ENCODE peak calls at places on chromosome 4, in eight cellular contexts. K is tibial artery; N is hepatocyte; L is IMR-90; Z is left ventricle myocardium inferior; U is esophagus muscularis mucosa; D is colonic mucosa; T is CD8-positive, alpha-beta T cell. I is an unnamed sample.

GRCh38 chr4:177448850-177449249 is 6.6 kb upstream of the AGA start:
- DNase-seq in K (no peak), N (no peak), L (peak; percentile 77), Z (no peak), U (no peak), D (no peak), T (no peak), I (no peak)

GRCh38 chr4:156173937-156174336 is 220.3 kb upstream of the CTSO start:
- DNase-seq in K (no peak), N (no peak), L (no peak), Z (no peak), U (no peak), D (no peak), T (no peak), I (no peak)

GRCh38 chr4:153326513-153326912 is 18.0 kb upstream of the MND1 start:
- DNase-seq in K (no peak), N (no peak), L (peak; percentile 17), Z (no peak), U (no peak), D (peak; percentile 44), T (no peak), I (no peak)

GRCh38 chr4:113260671-113261070 is 211.2 kb downstream of the ANK2 start:
- DNase-seq in K (no peak), N (no peak), L (no peak), Z (no peak), U (no peak), D (no peak), T (no peak), I (no peak)

GRCh38 chr4:138897818-138898226 is 117.8 kb upstream of the NOCT start:
- DNase-seq in K (no peak), N (peak; percentile 45), L (peak; percentile 94), Z (no peak), U (no peak), D (no peak), T (no peak), I (no peak)

GRCh38 chr4:138815811-138816210 is 199.8 kb upstream of the NOCT start:
- DNase-seq in K (no peak), N (no peak), L (no peak), Z (no peak), U (no peak), D (no peak), T (no peak), I (no peak)

GRCh38 chr4:95761441-95761840 is 78.5 kb upstream of the PDHA2 start:
- DNase-seq in K (no peak), N (peak; percentile 4), L (peak; percentile 38), Z (no peak), U (no peak), D (no peak), T (no peak), I (no peak)

GRCh38 chr4:91596683-91597082 is 707.1 kb upstream of the GRID2 start:
- DNase-seq in K (no peak), N (no peak), L (no peak), Z (no peak), U (no peak), D (no peak), T (no peak), I (no peak)

GRCh38 chr4:152352645-152353116 is 183.2 kb downstream of the FBXW7 start:
- DNase-seq in K (peak; percentile 72), N (peak; percentile 82), L (peak; percentile 97), Z (peak; percentile 20), U (no peak), D (peak; percentile 28), T (peak; percentile 60), I (no peak)

GRCh38 chr4:137543650-137544049 is 11.4 kb upstream of the PCDH18 start:
- DNase-seq in K (no peak), N (no peak), L (no peak), Z (no peak), U (no peak), D (no peak), T (no peak), I (no peak)

GRCh38 chr4:75555294-75556164 is at the start of gene ODAPH:
- DNase-seq in K (no peak), N (peak; percentile 38), L (peak; percentile 58), Z (no peak), U (no peak), D (no peak), T (no peak), I (no peak)

GRCh38 chr4:110704748-110705439 is 82.0 kb upstream of the PITX2 start:
- DNase-seq in K (no peak), N (no peak), L (no peak), Z (no peak), U (no peak), D (no peak), T (no peak), I (no peak)

GRCh38 chr4:82692101-82692780 is 106.4 kb downstream of the SCD5 start:
- DNase-seq in K (no peak), N (no peak), L (no peak), Z (no peak), U (peak; percentile 75), D (no peak), T (no peak), I (no peak)

GRCh38 chr4:155854597-155855226 is 11.4 kb downstream of the ASIC5 start:
- DNase-seq in K (no peak), N (peak; percentile 32), L (peak; percentile 86), Z (no peak), U (no peak), D (no peak), T (no peak), I (no peak)

GRCh38 chr4:122827258-122827887 is 742 bp downstream of the FGF2 start:
- DNase-seq in K (peak; percentile 75), N (peak; percentile 30), L (peak; percentile 25), Z (peak; percentile 42), U (no peak), D (peak; percentile 21), T (peak; percentile 50), I (peak; percentile 59)

GRCh38 chr4:33911951-33912350 is 2332.4 kb downstream of the ARAP2 start:
- DNase-seq in K (no peak), N (no peak), L (no peak), Z (no peak), U (no peak), D (no peak), T (no peak), I (no peak)

GRCh38 chr4:97404876-97405523 is 738.3 kb downstream of the STPG2 start:
- DNase-seq in K (no peak), N (peak; percentile 21), L (no peak), Z (no peak), U (no peak), D (no peak), T (no peak), I (no peak)

GRCh38 chr4:68951806-68952585 is 392 bp upstream of the UGT2A3 start:
- DNase-seq in K (no peak), N (no peak), L (no peak), Z (no peak), U (no peak), D (no peak), T (no peak), I (no peak)

GRCh38 chr4:149914521-149915115 is 99.0 kb upstream of the IQCM start:
- DNase-seq in K (no peak), N (peak; percentile 78), L (peak; percentile 68), Z (no peak), U (no peak), D (peak; percentile 76), T (no peak), I (no peak)
- TF ChIP-seq CTCF in K (no peak), N (peak; percentile 71), L (peak; percentile 67), Z (peak; percentile 64), U (peak; percentile 14), D (peak; percentile 57), T (no peak), I (no peak)

GRCh38 chr4:39021631-39022030 is 10.6 kb downstream of the TMEM156 start:
- DNase-seq in K (no peak), N (no peak), L (peak; percentile 39), Z (no peak), U (no peak), D (no peak), T (no peak), I (no peak)

GRCh38 chr4:39020130-39020529 is 12.1 kb downstream of the TMEM156 start:
- DNase-seq in K (no peak), N (no peak), L (peak; percentile 16), Z (no peak), U (no peak), D (no peak), T (no peak), I (no peak)

GRCh38 chr4:39024311-39024865 is 7.8 kb downstream of the TMEM156 start:
- DNase-seq in K (no peak), N (no peak), L (no peak), Z (no peak), U (no peak), D (no peak), T (no peak), I (no peak)

GRCh38 chr4:39023059-39023458 is 9.2 kb downstream of the TMEM156 start:
- DNase-seq in K (no peak), N (no peak), L (peak; percentile 50), Z (no peak), U (no peak), D (no peak), T (no peak), I (no peak)

GRCh38 chr4:39022241-39022640 is 10.0 kb downstream of the TMEM156 start:
- DNase-seq in K (no peak), N (no peak), L (no peak), Z (no peak), U (no peak), D (no peak), T (no peak), I (no peak)
- H3K4me3 ChIP-seq in K (no peak overlapping the region), N (no peak overlapping the region), L (no peak overlapping the region), Z (no peak overlapping the region), U (no peak overlapping the region), D (no peak overlapping the region), T (no peak overlapping the region), I (no peak overlapping the region)

GRCh38 chr4:58749206-58749605 is 1639.0 kb upstream of the IGFBP7 start:
- DNase-seq in K (no peak), N (peak; percentile 76), L (no peak), Z (no peak), U (no peak), D (peak; percentile 87), T (no peak), I (no peak)
- TF ChIP-seq CTCF in K (no peak), N (no peak), L (no peak), Z (no peak), U (no peak), D (no peak), T (no peak), I (peak; percentile 1)

GRCh38 chr4:41413670-41414069 is 124.3 kb upstream of the LIMCH1 start:
- DNase-seq in K (no peak), N (no peak), L (no peak), Z (no peak), U (no peak), D (no peak), T (no peak), I (no peak)

GRCh38 chr4:41414380-41414779 is 123.6 kb upstream of the LIMCH1 start:
- DNase-seq in K (no peak), N (no peak), L (no peak), Z (no peak), U (no peak), D (no peak), T (no peak), I (no peak)

GRCh38 chr4:41420576-41420975 is 117.4 kb upstream of the LIMCH1 start:
- DNase-seq in K (no peak), N (no peak), L (no peak), Z (no peak), U (no peak), D (no peak), T (no peak), I (no peak)

DNA sequence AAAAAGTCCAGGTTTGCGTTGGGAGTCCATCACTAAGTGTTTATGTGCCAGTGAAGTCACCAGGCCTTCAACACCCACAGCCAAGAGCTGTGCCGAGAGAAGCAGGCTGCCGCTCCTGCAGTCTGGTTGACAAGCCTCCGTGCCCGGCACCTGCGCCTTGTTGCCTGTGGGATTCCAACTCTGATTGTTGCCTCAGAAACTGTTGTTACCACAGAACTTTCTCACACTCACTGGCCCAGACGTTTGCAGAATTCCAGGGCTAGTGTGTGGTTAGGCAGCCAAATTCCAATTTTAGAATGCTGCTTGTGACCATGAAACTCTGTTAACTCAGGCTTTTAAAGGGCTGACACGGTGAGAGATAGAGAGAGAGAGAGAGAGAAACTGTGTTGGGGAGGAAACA is 119.5 kb upstream of the LIMCH1 start:
- DNase-seq in K (peak; percentile 84), N (no peak), L (peak; percentile 16), Z (peak; percentile 82), U (no peak), D (no peak), T (no peak), I (no peak)
- H3K4me3 ChIP-seq in K (peak overlapping the region; percentile 14), N (no peak overlapping the region), L (no peak overlapping the region), Z (no peak overlapping the region), U (no peak overlapping the region), D (no peak overlapping the region), T (no peak overlapping the region), I (no peak overlapping the region)

I was measured in Peyer's patch.